ENCODE peak calls at places on chromosomes 11 and 22, in nine cellular contexts. S is sigmoid colon; A is HAP-1; O is left ventricle myocardium inferior; R is spleen; Y is right lobe of liver; M is colonic mucosa; K is GM23338; H is naive thymus-derived CD4-positive, alpha-beta T cell. V is an unnamed sample.

GRCh38 chr11:130051077-130051476 is 18.6 kb upstream of the APLP2 start:
- DNase-seq in R (no peak), H (no peak), A (no peak), K (no peak), Y (no peak), O (no peak), M (no peak), S (no peak), V (no peak)

GRCh38 chr11:7060828-7061227 is 28.0 kb upstream of the RBMXL2 start:
- DNase-seq in M (no peak), Y (no peak), H (no peak), K (no peak), S (no peak), R (no peak), A (no peak), O (no peak), V (no peak)

GRCh38 chr11:123413636-123414035 is 16.4 kb upstream of the GRAMD1B start:
- DNase-seq in O (no peak), K (no peak), M (no peak), Y (no peak), S (no peak), R (no peak), A (no peak), H (no peak), V (no peak)

GRCh38 chr11:62399868-62400245 is 19.0 kb upstream of the SCGB1A1 start:
- DNase-seq in M (no peak), O (peak; percentile 33), H (no peak), R (peak; percentile 48), A (no peak), K (no peak), Y (no peak), S (no peak), V (no peak)

GRCh38 chr11:8712506-8712905 is 29.9 kb downstream of the RPL27A start:
- DNase-seq in M (no peak), Y (no peak), S (no peak), H (no peak), O (no peak), R (no peak), A (no peak), K (no peak), V (no peak)

GRCh38 chr11:128852327-128853023 is 14.6 kb downstream of the KCNJ1 start:
- DNase-seq in O (peak; percentile 46), R (no peak), M (no peak), Y (no peak), S (peak; percentile 21), H (no peak), K (no peak), A (no peak), V (no peak)

GRCh38 chr11:101129203-101129943 is at the start of gene PGR:
- DNase-seq in A (peak; percentile 6), K (peak; percentile 55), R (no peak), Y (no peak), M (peak; percentile 51), H (no peak), S (no peak), O (peak; percentile 61), V (no peak)

GRCh38 chr11:33329705-33330329 is 72.6 kb downstream of the HIPK3 start:
- DNase-seq in Y (no peak), O (no peak), S (peak; percentile 71), R (no peak), A (peak; percentile 71), H (peak; percentile 28), M (peak; percentile 53), K (peak; percentile 73), V (peak; percentile 24)

GRCh38 chr11:131099013-131099412 is 182.7 kb upstream of the SNX19 start:
- DNase-seq in O (no peak), M (no peak), A (no peak), K (no peak), H (no peak), Y (no peak), R (no peak), S (no peak), V (no peak)

GRCh38 chr11:7454854-7455253 is 30.5 kb upstream of the OLFML1 start:
- DNase-seq in H (no peak), A (no peak), Y (no peak), K (no peak), S (no peak), O (no peak), M (no peak), R (no peak), V (no peak)

GRCh38 chr22:23780146-23780748 is 6.5 kb upstream of the SMARCB1 start:
- DNase-seq in M (no peak), O (no peak), R (no peak), A (no peak), S (no peak), K (no peak), H (no peak), Y (no peak), V (no peak)
- H3K4me3 ChIP-seq in M (no peak overlapping the region), O (no peak overlapping the region), R (no peak overlapping the region), A (no peak overlapping the region), S (no peak overlapping the region), K (no peak overlapping the region), H (no peak overlapping the region), Y (no peak overlapping the region), V (no peak overlapping the region)

GRCh38 chr11:2138436-2139117 is 612 bp downstream of the IGF2 start:
- DNase-seq in H (no peak), A (no peak), R (no peak), K (peak; percentile 56), O (no peak), S (no peak), M (no peak), Y (peak; percentile 51), V (no peak)
- H3K4me3 ChIP-seq in H (no peak overlapping the region), A (no peak overlapping the region), R (peak overlapping the region; percentile 10), K (peak overlapping the region; percentile 59), O (peak overlapping the region; percentile 67), S (peak overlapping the region; percentile 40), M (no peak overlapping the region), Y (no peak overlapping the region), V (peak overlapping the region; percentile 35)

GRCh38 chr22:50483106-50483505 is 1.8 kb downstream of the ADM2 start:
- DNase-seq in Y (no peak), M (no peak), R (no peak), S (no peak), H (no peak), A (no peak), O (no peak), K (no peak), V (no peak)

GRCh38 chr22:50479686-50480085 is 1.7 kb upstream of the ADM2 start:
- DNase-seq in H (no peak), S (no peak), A (no peak), M (no peak), Y (no peak), R (no peak), K (no peak), O (no peak), V (no peak)

GRCh38 chr22:50481440-50482106 is at the start of gene ADM2:
- DNase-seq in O (no peak), Y (no peak), A (peak; percentile 19), K (peak; percentile 87), S (no peak), R (peak; percentile 93), M (peak; percentile 67), H (peak; percentile 59), V (no peak)

GRCh38 chr22:50482107-50483074 is 1.0 kb downstream of the ADM2 start:
- DNase-seq in Y (no peak), S (no peak), M (no peak), A (no peak), R (peak; percentile 74), O (no peak), H (no peak), K (peak; percentile 61), V (no peak)

DNA sequence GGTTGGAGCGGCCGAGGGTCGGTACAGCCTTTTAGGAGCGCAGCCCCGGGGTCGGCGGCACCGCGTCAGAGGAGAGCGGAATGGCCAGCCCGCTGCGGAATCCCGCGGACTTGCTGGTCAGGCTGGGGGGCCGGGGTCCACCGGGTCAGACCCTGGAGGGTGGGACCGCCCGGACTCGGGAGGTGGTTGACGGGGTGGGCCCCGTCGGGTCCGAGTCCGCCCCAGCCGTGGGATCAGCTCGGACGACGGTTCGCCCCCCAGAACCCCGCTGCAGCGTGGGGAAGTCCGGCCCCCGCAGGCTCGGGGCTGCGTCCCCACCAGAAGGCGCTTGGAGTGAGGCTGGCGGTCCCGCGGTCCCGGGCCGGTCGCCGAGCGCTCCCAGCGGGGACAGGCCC is 301 bp upstream of the ADM2 start:
- DNase-seq in Y (no peak), K (peak; percentile 57), A (no peak), M (no peak), H (no peak), S (no peak), O (no peak), R (no peak), V (no peak)
- H3K4me3 ChIP-seq in Y (peak overlapping the region; percentile 45), K (peak overlapping the region; percentile 79), A (peak overlapping the region; percentile 60), M (peak overlapping the region; percentile 52), H (peak overlapping the region; percentile 39), S (peak overlapping the region; percentile 34), O (peak overlapping the region; percentile 63), R (peak overlapping the region; percentile 56), V (peak overlapping the region; percentile 45)

GRCh38 chr22:38411016-38411415 is 44.0 kb downstream of the KCNJ4 start:
- DNase-seq in A (no peak), K (no peak), O (no peak), S (peak; percentile 24), R (no peak), H (no peak), M (peak; percentile 2), Y (no peak), V (no peak)

GRCh38 chr22:38412435-38413084 is 42.4 kb downstream of the KCNJ4 start:
- DNase-seq in M (peak; percentile 51), Y (peak; percentile 50), H (no peak), A (no peak), K (peak; percentile 66), S (peak; percentile 61), R (peak; percentile 74), O (no peak), V (no peak)

GRCh38 chr22:38415046-38415445 is 40.0 kb downstream of the KCNJ4 start:
- DNase-seq in A (no peak), O (no peak), S (peak; percentile 55), Y (peak; percentile 28), R (peak; percentile 38), M (no peak), K (no peak), H (no peak), V (no peak)

GRCh38 chr22:38414009-38414395 is 41.0 kb downstream of the KCNJ4 start:
- DNase-seq in H (no peak), K (no peak), R (peak; percentile 36), Y (peak; percentile 24), M (no peak), S (peak; percentile 54), O (no peak), A (no peak), V (peak; percentile 1)

DNA sequence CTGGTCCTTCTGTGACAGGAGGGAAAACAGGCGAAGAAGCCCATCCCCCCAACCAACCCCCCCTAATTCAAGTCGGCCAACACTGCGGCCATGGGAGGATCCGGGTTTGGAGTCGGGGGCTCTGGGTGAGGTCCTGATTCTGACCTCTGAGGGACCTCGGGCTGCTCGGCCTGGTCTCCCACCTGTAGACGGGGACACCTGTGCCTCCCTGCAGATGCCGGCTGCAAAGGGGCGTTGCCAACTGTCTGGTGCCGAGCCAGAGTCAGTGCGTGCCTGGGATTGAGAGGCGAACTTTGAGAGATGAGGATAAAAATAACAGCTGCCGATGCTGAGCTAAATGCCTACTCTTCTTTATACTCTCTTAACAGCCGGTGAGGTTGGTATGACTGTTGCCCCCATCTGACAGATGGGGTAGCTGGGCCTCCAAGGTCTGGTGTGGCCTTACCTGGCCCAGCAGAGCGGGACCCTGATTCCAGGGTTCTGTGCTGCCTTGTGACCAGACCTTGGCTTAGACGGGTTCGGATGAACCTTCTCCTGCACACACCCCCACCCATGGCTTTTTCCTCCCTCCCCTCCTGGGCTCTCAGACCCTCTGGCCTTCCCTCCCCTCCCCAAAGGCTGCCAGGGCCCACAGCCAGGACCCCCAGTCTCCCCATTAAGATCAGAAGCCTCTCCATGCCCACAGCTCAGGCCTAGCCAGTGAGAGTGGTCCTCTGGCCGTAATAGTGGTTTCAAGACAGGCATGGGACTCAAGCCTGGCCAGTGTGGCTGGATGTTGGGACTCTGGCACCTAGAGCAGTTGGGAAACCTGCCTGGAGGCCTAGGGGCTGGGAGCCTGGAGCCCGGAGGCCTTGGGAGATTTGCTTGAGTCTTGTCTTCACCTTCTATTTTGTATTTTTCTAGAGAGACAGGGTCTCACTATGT is 41.7 kb downstream of the KCNJ4 start:
- DNase-seq in K (no peak), O (peak; percentile 53), H (no peak), A (no peak), R (peak; percentile 58), S (peak; percentile 60), Y (peak; percentile 63), M (peak; percentile 54), V (no peak)
- H3K4me3 ChIP-seq in K (peak overlapping the region; percentile 50), O (peak overlapping the region; percentile 58), H (no peak overlapping the region), A (no peak overlapping the region), R (no peak overlapping the region), S (peak overlapping the region; percentile 34), Y (no peak overlapping the region), M (peak overlapping the region; percentile 19), V (no peak overlapping the region)

V was measured in CD8-positive, alpha-beta T cell.